ENCODE peak calls at places on chromosomes 6 and 20, in seven cellular contexts. One of them, this sample, is unnamed.

GRCh38 chr6:23728707-23729106 is 397.3 kb upstream of the NRSN1 start:
- DNase-seq in omental fat pad: no peak
- DNase-seq in cardiac fibroblast: no peak
- DNase-seq in CD8-positive, alpha-beta T cell: no peak
- DNase-seq in AG04449: no peak
- DNase-seq in type B pancreatic cell: no peak
- DNase-seq in neural crest cell: no peak
- DNase-seq in this sample: no peak

GRCh38 chr6:155117266-155117665 is 122.2 kb downstream of the TIAM2 start:
- DNase-seq in omental fat pad: no peak
- DNase-seq in cardiac fibroblast: peak
- DNase-seq in CD8-positive, alpha-beta T cell: no peak
- DNase-seq in AG04449: peak
- DNase-seq in type B pancreatic cell: no peak
- DNase-seq in neural crest cell: no peak
- DNase-seq in this sample: no peak

GRCh38 chr6:37024665-37025337 is 19.3 kb downstream of the FGD2 start:
- DNase-seq in omental fat pad: no peak
- DNase-seq in cardiac fibroblast: peak
- DNase-seq in CD8-positive, alpha-beta T cell: no peak
- DNase-seq in AG04449: peak
- DNase-seq in type B pancreatic cell: no peak
- DNase-seq in neural crest cell: no peak
- DNase-seq in this sample: no peak

GRCh38 chr6:169654590-169655391 is 47.0 kb downstream of the WDR27 start:
- DNase-seq in omental fat pad: no peak
- DNase-seq in cardiac fibroblast: peak
- DNase-seq in CD8-positive, alpha-beta T cell: peak
- DNase-seq in AG04449: peak
- DNase-seq in type B pancreatic cell: no peak
- DNase-seq in neural crest cell: peak
- DNase-seq in this sample: no peak

GRCh38 chr6:52065621-52066020 is 21.8 kb downstream of the PKHD1 start:
- DNase-seq in omental fat pad: no peak
- DNase-seq in cardiac fibroblast: no peak
- DNase-seq in CD8-positive, alpha-beta T cell: no peak
- DNase-seq in AG04449: no peak
- DNase-seq in type B pancreatic cell: no peak
- DNase-seq in neural crest cell: no peak
- DNase-seq in this sample: no peak

GRCh38 chr6:107284805-107285204 is 169.5 kb upstream of the BEND3 start:
- DNase-seq in omental fat pad: no peak
- DNase-seq in cardiac fibroblast: no peak
- DNase-seq in CD8-positive, alpha-beta T cell: no peak
- DNase-seq in AG04449: no peak
- DNase-seq in type B pancreatic cell: no peak
- DNase-seq in neural crest cell: no peak
- DNase-seq in this sample: no peak

GRCh38 chr20:61002090-61002489 is 250.0 kb upstream of the CDH4 start:
- DNase-seq in omental fat pad: no peak
- DNase-seq in cardiac fibroblast: no peak
- DNase-seq in CD8-positive, alpha-beta T cell: no peak
- DNase-seq in AG04449: no peak
- DNase-seq in type B pancreatic cell: no peak
- DNase-seq in neural crest cell: no peak
- DNase-seq in this sample: no peak

GRCh38 chr6:163588211-163588919 is 173.8 kb downstream of the QKI start:
- DNase-seq in omental fat pad: no peak
- DNase-seq in cardiac fibroblast: peak
- DNase-seq in CD8-positive, alpha-beta T cell: no peak
- DNase-seq in AG04449: no peak
- DNase-seq in type B pancreatic cell: no peak
- DNase-seq in neural crest cell: no peak
- DNase-seq in this sample: no peak

GRCh38 chr6:40681622-40682021 is 94.5 kb upstream of the LRFN2 start:
- DNase-seq in omental fat pad: no peak
- DNase-seq in cardiac fibroblast: no peak
- DNase-seq in CD8-positive, alpha-beta T cell: no peak
- DNase-seq in AG04449: no peak
- DNase-seq in type B pancreatic cell: no peak
- DNase-seq in neural crest cell: no peak
- DNase-seq in this sample: no peak

GRCh38 chr6:154319231-154319858 is 37.3 kb downstream of the IPCEF1 start:
- DNase-seq in omental fat pad: no peak
- DNase-seq in cardiac fibroblast: peak
- DNase-seq in CD8-positive, alpha-beta T cell: no peak
- DNase-seq in AG04449: peak
- DNase-seq in type B pancreatic cell: no peak
- DNase-seq in neural crest cell: no peak
- DNase-seq in this sample: no peak

GRCh38 chr6:149140137-149140909 is 177.2 kb upstream of the TAB2 start:
- DNase-seq in omental fat pad: no peak
- DNase-seq in cardiac fibroblast: no peak
- DNase-seq in CD8-positive, alpha-beta T cell: no peak
- DNase-seq in AG04449: no peak
- DNase-seq in type B pancreatic cell: no peak
- DNase-seq in neural crest cell: no peak
- DNase-seq in this sample: no peak

GRCh38 chr6:40957616-40958492 is 81.2 kb downstream of the UNC5CL start:
- DNase-seq in omental fat pad: no peak
- DNase-seq in cardiac fibroblast: peak
- DNase-seq in CD8-positive, alpha-beta T cell: no peak
- DNase-seq in AG04449: no peak
- DNase-seq in type B pancreatic cell: no peak
- DNase-seq in neural crest cell: no peak
- DNase-seq in this sample: no peak

GRCh38 chr6:46015119-46015968 is at the start of gene CLIC5:
- DNase-seq in omental fat pad: no peak
- DNase-seq in cardiac fibroblast: no peak
- DNase-seq in CD8-positive, alpha-beta T cell: no peak
- DNase-seq in AG04449: no peak
- DNase-seq in type B pancreatic cell: no peak
- DNase-seq in neural crest cell: peak
- DNase-seq in this sample: no peak

GRCh38 chr20:8854566-8854965 is 214.3 kb upstream of the PLCB4 start:
- DNase-seq in omental fat pad: no peak
- DNase-seq in cardiac fibroblast: peak
- DNase-seq in CD8-positive, alpha-beta T cell: no peak
- DNase-seq in AG04449: no peak
- DNase-seq in type B pancreatic cell: no peak
- DNase-seq in neural crest cell: no peak
- DNase-seq in this sample: no peak

GRCh38 chr6:142944126-142945066 is 580 bp downstream of the HIVEP2 start:
- DNase-seq in omental fat pad: peak
- DNase-seq in cardiac fibroblast: peak
- DNase-seq in CD8-positive, alpha-beta T cell: peak
- DNase-seq in AG04449: no peak
- DNase-seq in type B pancreatic cell: peak
- DNase-seq in neural crest cell: peak
- DNase-seq in this sample: no peak

GRCh38 chr6:75409928-75410327 is 83.7 kb downstream of the FILIP1 start:
- DNase-seq in omental fat pad: no peak
- DNase-seq in cardiac fibroblast: no peak
- DNase-seq in CD8-positive, alpha-beta T cell: no peak
- DNase-seq in AG04449: no peak
- DNase-seq in type B pancreatic cell: no peak
- DNase-seq in neural crest cell: no peak
- DNase-seq in this sample: no peak

GRCh38 chr6:70377372-70377771 is 35.9 kb upstream of the FAM135A start:
- DNase-seq in omental fat pad: no peak
- DNase-seq in cardiac fibroblast: no peak
- DNase-seq in CD8-positive, alpha-beta T cell: no peak
- DNase-seq in AG04449: no peak
- DNase-seq in type B pancreatic cell: no peak
- DNase-seq in neural crest cell: no peak
- DNase-seq in this sample: no peak

GRCh38 chr6:110895907-110896608 is 21.5 kb downstream of the AMD1 start:
- DNase-seq in omental fat pad: no peak
- DNase-seq in cardiac fibroblast: no peak
- DNase-seq in CD8-positive, alpha-beta T cell: no peak
- DNase-seq in AG04449: no peak
- DNase-seq in type B pancreatic cell: no peak
- DNase-seq in neural crest cell: no peak
- DNase-seq in this sample: no peak

GRCh38 chr6:148760568-148761531 is 14.0 kb downstream of the UST start:
- DNase-seq in omental fat pad: no peak
- DNase-seq in cardiac fibroblast: peak
- DNase-seq in CD8-positive, alpha-beta T cell: peak
- DNase-seq in AG04449: peak
- DNase-seq in type B pancreatic cell: no peak
- DNase-seq in neural crest cell: no peak
- DNase-seq in this sample: no peak

GRCh38 chr20:52290602-52291001 is 99.0 kb upstream of the ZFP64 start:
- DNase-seq in omental fat pad: no peak
- DNase-seq in cardiac fibroblast: no peak
- DNase-seq in CD8-positive, alpha-beta T cell: no peak
- DNase-seq in AG04449: no peak
- DNase-seq in type B pancreatic cell: no peak
- DNase-seq in neural crest cell: no peak
- DNase-seq in this sample: no peak